ENCODE peak calls at places on chromosomes 13 and 19, in five cellular contexts. I, D, E, V and W are unnamed samples. For H3K27me3, the result is how much of the 10 kb centered on the place peaks cover.

GRCh38 chr13:77358001-77358400 is 31.1 kb upstream of the MYCBP2 start:
- DNase-seq in I (no peak), D (no peak), E (no peak), V (no peak), W (no peak)

GRCh38 chr13:112727581-112727980 is 37.7 kb downstream of the ATP11A start:
- DNase-seq in I (no peak), D (no peak), E (no peak), V (no peak), W (no peak)

GRCh38 chr13:113075711-113076110 is 29.9 kb upstream of the F7 start:
- DNase-seq in I (no peak), D (no peak), E (no peak), V (no peak), W (no peak)

GRCh38 chr19:4575978-4576933 is 16.8 kb upstream of the SEMA6B start:
- DNase-seq in I (peak), D (peak), E (no peak), V (peak), W (peak)

GRCh38 chr13:62387642-62388041 is 972.0 kb upstream of the PCDH20 start:
- DNase-seq in I (no peak), D (no peak), E (no peak), V (peak), W (no peak)

GRCh38 chr19:19452241-19453128 is 47.0 kb downstream of the GATAD2A start:
- DNase-seq in I (no peak), D (no peak), E (no peak), V (no peak), W (no peak)

GRCh38 chr19:3882041-3882384 is 1.5 kb downstream of the ATCAY start:
- DNase-seq in I (no peak), D (no peak), E (no peak), V (no peak), W (no peak)

GRCh38 chr19:31099470-31100190 is 249.6 kb downstream of the TSHZ3 start:
- DNase-seq in I (no peak), D (no peak), E (no peak), V (no peak), W (no peak)

GRCh38 chr13:44188257-44188656 is 185.4 kb upstream of the SERP2 start:
- DNase-seq in I (no peak), D (no peak), E (no peak), V (peak), W (no peak)

GRCh38 chr19:38686530-38686888 is 39.1 kb downstream of the ACTN4 start:
- DNase-seq in I (no peak), D (peak), E (no peak), V (no peak), W (no peak)

GRCh38 chr19:33443638-33444195 is 70.2 kb downstream of the CEBPG start:
- DNase-seq in I (no peak), D (no peak), E (no peak), V (no peak), W (no peak)

GRCh38 chr13:61414686-61415664 is 674 bp downstream of the PCDH20 start:
- DNase-seq in I (peak), D (no peak), E (no peak), V (no peak), W (peak)

GRCh38 chr19:1027953-1028902 is 1.8 kb downstream of the CNN2 start:
- DNase-seq in I (peak), D (peak), E (no peak), V (peak), W (peak)

GRCh38 chr19:4976412-4977298 is 7.7 kb downstream of the KDM4B start:
- DNase-seq in I (peak), D (no peak), E (peak), V (peak), W (peak)

GRCh38 chr19:16325671-16326400 is 1.2 kb downstream of the KLF2 start:
- DNase-seq in I (peak), D (peak), E (no peak), V (no peak), W (peak)

GRCh38 chr13:32878172-32878571 is 138.1 kb upstream of the KL start:
- DNase-seq in I (no peak), D (no peak), E (no peak), V (peak), W (no peak)

GRCh38 chr13:78993792-78994191 is 334.8 kb upstream of the OBI1 start:
- DNase-seq in I (no peak), D (no peak), E (no peak), V (no peak), W (no peak)

GRCh38 chr13:25170554-25171107 is 1.5 kb downstream of the AMER2 start:
- DNase-seq in I (no peak), D (no peak), E (no peak), V (no peak), W (peak)

GRCh38 chr19:3683405-3683865 is 16.8 kb downstream of the PIP5K1C start:
- DNase-seq in I (peak), D (no peak), E (no peak), V (no peak), W (no peak)

GRCh38 chr13:87661471-87661870 is 9.7 kb upstream of the SLITRK5 start:
- DNase-seq in I (no peak), D (no peak), E (no peak), V (peak), W (no peak)

GRCh38 chr19:12723383-12723642 is 419 bp downstream of the TNPO2 start:
- DNase-seq in I (no peak), D (no peak), E (no peak), V (peak), W (no peak)

GRCh38 chr13:33471182-33471581 is 185.6 kb upstream of the STARD13 start:
- DNase-seq in I (no peak), D (no peak), E (no peak), V (peak), W (no peak)

GRCh38 chr13:28584873-28585317 is 74.0 kb upstream of the POMP start:
- DNase-seq in I (no peak), D (no peak), E (no peak), V (peak), W (no peak)

GRCh38 chr19:33654840-33655508 is 33.2 kb downstream of the CHST8 start:
- DNase-seq in I (no peak), D (no peak), E (no peak), V (no peak), W (no peak)

GRCh38 chr13:111031531-111031961 is 83.6 kb upstream of the ARHGEF7 start:
- DNase-seq in I (no peak), D (no peak), E (no peak), V (peak), W (no peak)

GRCh38 chr19:4714016-4714415 is 9.6 kb downstream of the DPP9 start:
- DNase-seq in I (no peak), D (no peak), E (no peak), V (no peak), W (no peak)

GRCh38 chr19:9139609-9140158 is 513 bp upstream of the ZNF317 start:
- DNase-seq in I (no peak), D (no peak), E (no peak), V (no peak), W (no peak)

GRCh38 chr19:17289489-17289888 is 7.8 kb downstream of the ANKLE1 start:
- DNase-seq in I (peak), D (no peak), E (no peak), V (peak), W (peak)

GRCh38 chr19:20367811-20368294 is 197.7 kb downstream of the ZNF737 start:
- DNase-seq in I (no peak), D (no peak), E (no peak), V (no peak), W (peak)

GRCh38 chr19:55206664-55207500 is 2.4 kb downstream of the PTPRH start:
- DNase-seq in I (peak), D (no peak), E (peak), V (peak), W (peak)

DNA sequence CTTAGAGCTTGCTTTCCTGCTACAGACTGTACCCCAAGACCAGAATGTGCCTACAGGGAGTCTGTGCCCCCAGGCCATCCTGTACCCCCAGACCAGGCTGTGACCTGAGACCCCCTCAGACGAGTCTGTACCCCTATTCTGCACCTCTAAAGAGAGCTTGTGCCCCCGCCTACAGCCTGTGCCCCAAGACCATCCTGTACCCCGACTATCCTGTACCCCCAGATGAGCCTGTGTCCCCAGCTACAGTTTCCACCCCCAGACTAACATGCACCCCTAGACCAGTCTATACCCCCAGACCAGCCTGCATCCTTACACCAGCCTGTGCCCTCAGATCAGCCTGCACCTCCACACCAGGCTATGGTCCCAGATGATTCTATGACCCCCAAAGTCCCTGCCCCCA is 2.0 kb downstream of the CACNG6 start:
- DNase-seq in I (no peak), D (no peak), E (no peak), V (no peak), W (no peak)
- H3K27me3 ChIP-seq in I (under half), D (under half), E (under half), V (under half), W (under half)

DNA sequence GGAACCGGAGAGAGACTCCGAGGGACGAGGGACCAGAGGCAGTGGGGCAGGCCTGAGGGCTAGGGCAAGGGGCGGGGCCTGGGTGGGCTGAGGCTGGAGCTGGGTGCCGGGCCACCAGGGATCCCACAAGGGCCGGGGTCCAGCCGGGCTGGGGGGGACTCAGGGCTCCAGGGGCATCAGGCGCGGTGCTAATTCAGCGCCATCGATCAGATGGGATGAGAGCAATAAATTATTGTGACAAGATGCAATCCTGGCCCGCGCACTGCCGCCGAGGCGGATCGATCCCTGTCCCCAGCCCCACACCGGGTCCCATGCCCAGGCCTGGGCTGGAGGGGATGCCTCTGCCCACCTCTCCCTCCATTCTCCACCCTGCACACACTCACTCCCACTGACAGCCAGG is 5.7 kb downstream of the ERFL start:
- DNase-seq in I (no peak), D (no peak), E (no peak), V (no peak), W (no peak)
- H3K27me3 ChIP-seq in I (half or more), D (under half), E (under half), V (half or more), W (under half)

GRCh38 chr13:67829641-67830040 is 599.5 kb upstream of the PCDH9 start:
- DNase-seq in I (no peak), D (no peak), E (no peak), V (no peak), W (no peak)
- H3K27me3 ChIP-seq in I (under half), D (under half), E (under half), V (under half), W (under half)

DNA sequence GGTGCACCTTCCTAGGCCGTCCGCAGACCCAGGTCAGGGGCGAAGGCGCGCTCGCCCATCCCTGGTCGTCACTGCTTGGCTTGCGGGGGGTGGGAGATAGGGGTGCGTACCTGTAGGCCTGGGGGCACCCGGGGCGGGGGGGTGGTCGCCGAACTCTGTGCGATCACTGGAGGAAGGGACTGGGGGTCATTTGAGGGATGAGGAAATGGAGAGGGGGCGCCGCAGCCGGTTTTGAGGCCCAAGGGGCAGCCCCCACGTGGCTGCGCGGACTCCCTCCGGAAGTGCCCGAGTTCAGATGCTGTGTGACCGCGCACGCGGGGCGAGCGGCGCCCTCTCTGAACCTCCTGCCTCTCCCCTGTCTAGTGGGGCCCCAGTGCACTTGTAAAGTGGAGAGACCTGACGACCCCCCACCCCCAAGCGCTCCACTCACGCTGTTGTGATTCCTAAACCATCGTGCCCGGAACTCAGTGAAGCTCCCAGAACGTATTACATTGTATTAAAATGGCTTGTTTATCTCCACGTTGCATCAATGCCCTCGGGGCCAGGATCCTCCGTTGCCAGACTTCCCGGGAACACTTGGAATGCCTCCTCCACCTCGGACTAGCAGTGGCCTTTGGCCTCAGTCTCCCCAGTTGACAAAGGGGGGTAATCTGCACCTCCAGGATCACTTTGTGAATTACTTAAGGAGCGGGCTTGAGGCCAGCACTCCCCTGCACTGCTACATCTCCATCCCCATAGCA is 3.0 kb upstream of the NANOS3 start:
- DNase-seq in I (no peak), D (no peak), E (no peak), V (no peak), W (peak)
- H3K27me3 ChIP-seq in I (under half), D (under half), E (under half), V (under half), W (under half)

GRCh38 chr19:51002542-51003311 is 1.3 kb upstream of the KLK8 start:
- DNase-seq in I (no peak), D (no peak), E (no peak), V (no peak), W (peak)

GRCh38 chr19:51002101-51002532 is 713 bp upstream of the KLK8 start:
- DNase-seq in I (no peak), D (no peak), E (no peak), V (no peak), W (no peak)

GRCh38 chr19:51001495-51001894 is at the start of gene KLK8:
- DNase-seq in I (no peak), D (no peak), E (no peak), V (no peak), W (no peak)

GRCh38 chr19:51005248-51005647 is 3.8 kb upstream of the KLK8 start:
- DNase-seq in I (no peak), D (no peak), E (no peak), V (no peak), W (no peak)

GRCh38 chr19:51003316-51003715 is 1.9 kb upstream of the KLK8 start:
- DNase-seq in I (no peak), D (no peak), E (no peak), V (no peak), W (no peak)
- H3K27me3 ChIP-seq in I (under half), D (under half), E (under half), V (under half), W (under half)

GRCh38 chr19:35966771-35967170 is 28.2 kb upstream of the SDHAF1 start:
- DNase-seq in I (no peak), D (no peak), E (no peak), V (no peak), W (no peak)
- H3K27me3 ChIP-seq in I (under half), D (under half), E (under half), V (under half), W (under half)